ENCODE peak calls at places on chromosome 16, in nine cellular contexts. H, Y, A, Z, S, J, U, N and G are unnamed samples.

GRCh38 chr16:64627781-64628180 is 494.1 kb downstream of the CDH11 start:
- DNase-seq in Z (no peak), A (no peak), H (no peak), N (no peak), Y (no peak), J (no peak), U (no peak), S (no peak), G (no peak)

GRCh38 chr16:17414421-17414820 is 56.3 kb downstream of the XYLT1 start:
- DNase-seq in A (no peak), N (no peak), Y (no peak), J (no peak), S (no peak), Z (peak), H (no peak), U (peak), G (no peak)

GRCh38 chr16:56275801-56276200 is 84.5 kb downstream of the GNAO1 start:
- DNase-seq in J (no peak), U (no peak), Y (no peak), Z (no peak), A (no peak), S (no peak), N (no peak), H (no peak), G (no peak)

GRCh38 chr16:49643429-49644142 is 212.3 kb downstream of the ZNF423 start:
- DNase-seq in Z (no peak), H (no peak), U (no peak), J (no peak), Y (no peak), S (no peak), A (no peak), N (peak), G (no peak)

GRCh38 chr16:85104821-85105391 is 7.4 kb downstream of the CIBAR2 start:
- DNase-seq in J (no peak), N (no peak), S (no peak), A (no peak), U (peak), H (no peak), Z (no peak), Y (no peak), G (no peak)

GRCh38 chr16:87931504-87931903 is 4.8 kb downstream of the CA5A start:
- DNase-seq in Y (peak), S (no peak), Z (peak), A (no peak), N (no peak), U (no peak), J (no peak), H (no peak), G (no peak)

GRCh38 chr16:63938661-63939060 is 1183.2 kb downstream of the CDH11 start:
- DNase-seq in U (no peak), N (peak), A (no peak), S (no peak), H (no peak), Z (no peak), Y (no peak), J (no peak), G (no peak)

GRCh38 chr16:22240023-22240697 is 34.1 kb downstream of the EEF2K start:
- DNase-seq in Y (no peak), U (no peak), Z (no peak), S (no peak), A (no peak), N (peak), J (peak), H (no peak), G (no peak)

GRCh38 chr16:80667258-80667560 is 126.4 kb downstream of the DYNLRB2 start:
- DNase-seq in H (no peak), Y (no peak), U (no peak), N (no peak), S (no peak), A (no peak), J (no peak), Z (no peak), G (no peak)

GRCh38 chr16:57345021-57345420 is 13.6 kb upstream of the CCL22 start:
- DNase-seq in Z (no peak), H (no peak), S (no peak), Y (no peak), J (no peak), N (no peak), U (no peak), A (no peak), G (no peak)

GRCh38 chr16:73048292-73049050 is 543 bp upstream of the ZFHX3 start:
- DNase-seq in J (peak), Y (peak), Z (no peak), S (no peak), N (no peak), A (no peak), U (no peak), H (no peak), G (no peak)

GRCh38 chr16:58500329-58501241 is 642 bp downstream of the NDRG4 start:
- DNase-seq in J (no peak), S (peak), A (no peak), H (no peak), Z (no peak), Y (peak), N (no peak), U (no peak), G (no peak)

GRCh38 chr16:67796099-67796718 is 10.2 kb downstream of the RANBP10 start:
- DNase-seq in N (no peak), U (no peak), H (no peak), Z (no peak), S (no peak), J (no peak), Y (no peak), A (no peak), G (no peak)

GRCh38 chr16:3023669-3024478 is at the start of the genes HCFC1R1 and THOC6:
- DNase-seq in Z (peak), J (peak), Y (peak), H (peak), A (peak), U (peak), S (peak), N (peak), G (peak)

GRCh38 chr16:56281256-56281805 is 90.0 kb downstream of the GNAO1 start:
- DNase-seq in U (no peak), S (no peak), Y (no peak), Z (no peak), H (no peak), J (no peak), A (no peak), N (no peak), G (no peak)

GRCh38 chr16:85347213-85347591 is 234.9 kb upstream of the CIBAR2 start:
- DNase-seq in Z (peak), A (peak), Y (peak), H (no peak), J (peak), N (no peak), S (no peak), U (no peak), G (no peak)

GRCh38 chr16:2149630-2150417 is 1.4 kb downstream of the RAB26 start:
- DNase-seq in H (no peak), S (no peak), Y (no peak), U (peak), Z (no peak), J (no peak), A (no peak), N (no peak), G (no peak)

GRCh38 chr16:81460075-81460474 is 15.5 kb downstream of the CMIP start:
- DNase-seq in N (no peak), J (no peak), Z (no peak), S (no peak), A (no peak), Y (no peak), U (no peak), H (no peak), G (no peak)

GRCh38 chr16:89552329-89552728 is 8.2 kb upstream of the RPL13 start:
- DNase-seq in S (no peak), J (no peak), Z (no peak), H (no peak), N (no peak), U (no peak), Y (no peak), A (no peak), G (no peak)

GRCh38 chr16:9689597-9689996 is 492.6 kb downstream of the GRIN2A start:
- DNase-seq in Z (no peak), Y (no peak), N (no peak), J (no peak), A (no peak), S (no peak), U (no peak), H (no peak), G (no peak)

GRCh38 chr16:10947211-10947787 is 2.9 kb downstream of the CLEC16A start:
- DNase-seq in Y (no peak), Z (no peak), U (no peak), S (no peak), A (no peak), N (no peak), H (no peak), J (no peak), G (no peak)

GRCh38 chr16:7209598-7209997 is 123.0 kb upstream of the RBFOX1 start:
- DNase-seq in Y (no peak), H (no peak), S (no peak), U (no peak), J (no peak), A (no peak), Z (no peak), N (no peak), G (no peak)

GRCh38 chr16:78624349-78624748 is 524.9 kb downstream of the WWOX start:
- DNase-seq in H (no peak), U (no peak), A (no peak), Z (no peak), J (no peak), S (no peak), N (no peak), Y (no peak), G (no peak)

GRCh38 chr16:11354407-11354732 is 9.1 kb downstream of the RMI2 start:
- DNase-seq in S (no peak), H (no peak), Z (no peak), A (no peak), J (no peak), N (no peak), Y (no peak), U (peak), G (no peak)

GRCh38 chr16:20393801-20394637 is 10.5 kb downstream of the PDILT start:
- DNase-seq in J (peak), U (no peak), A (no peak), Y (no peak), Z (no peak), N (no peak), H (no peak), S (no peak), G (no peak)

GRCh38 chr16:70579648-70580630 is 56.3 kb downstream of the SF3B3 start:
- DNase-seq in Y (peak), S (no peak), Z (no peak), A (peak), N (no peak), H (no peak), U (no peak), J (no peak), G (no peak)

GRCh38 chr16:23796941-23797340 is 38.8 kb upstream of the PRKCB start:
- DNase-seq in A (no peak), U (no peak), S (no peak), N (no peak), Z (no peak), J (no peak), H (no peak), Y (no peak), G (no peak)

GRCh38 chr16:17836868-17837602 is 366.3 kb upstream of the XYLT1 start:
- DNase-seq in H (no peak), A (no peak), Z (no peak), U (no peak), J (no peak), N (peak), Y (no peak), S (no peak), G (no peak)

GRCh38 chr16:10981697-10982216 is 37.4 kb downstream of the CLEC16A start:
- DNase-seq in Y (peak), J (no peak), Z (no peak), U (peak), S (no peak), A (peak), H (peak), N (no peak), G (no peak)

GRCh38 chr16:84841787-84842300 is 22.1 kb downstream of the CRISPLD2 start:
- DNase-seq in N (no peak), J (peak), S (no peak), Y (no peak), H (no peak), Z (no peak), A (peak), U (no peak), G (no peak)

GRCh38 chr16:15650698-15651161 is 685 bp downstream of the NDE1 start:
- DNase-seq in N (no peak), A (peak), Z (no peak), U (peak), S (peak), Y (no peak), J (no peak), H (peak), G (peak)

GRCh38 chr16:66581246-66581952 is 2.1 kb downstream of the CMTM2 start:
- DNase-seq in A (no peak), H (no peak), Y (no peak), N (no peak), J (no peak), S (no peak), U (no peak), Z (no peak), G (no peak)

GRCh38 chr16:26645629-26646028 is 421.1 kb upstream of the C16orf82 start:
- DNase-seq in N (no peak), H (peak), U (peak), Y (no peak), Z (no peak), A (no peak), S (no peak), J (no peak), G (no peak)

GRCh38 chr16:3015865-3016521 is 2.0 kb downstream of the CLDN6 start:
- DNase-seq in Z (no peak), Y (no peak), N (no peak), H (no peak), U (no peak), S (no peak), J (no peak), A (no peak), G (no peak)

GRCh38 chr16:78993342-78993741 is 607.2 kb downstream of the MAF start:
- DNase-seq in U (no peak), N (no peak), Z (no peak), J (no peak), Y (no peak), H (no peak), A (no peak), S (no peak), G (no peak)

GRCh38 chr16:15976225-15976812 is 26.9 kb downstream of the ABCC1 start:
- DNase-seq in N (no peak), Y (no peak), J (no peak), A (no peak), U (no peak), Z (no peak), H (no peak), S (no peak), G (no peak)

GRCh38 chr16:54171855-54172537 is 114.6 kb downstream of the IRX3 start:
- DNase-seq in H (no peak), J (no peak), Y (no peak), Z (peak), A (peak), U (no peak), S (no peak), N (peak), G (no peak)

GRCh38 chr16:30446203-30446595 is 525 bp upstream of the SEPHS2 start:
- DNase-seq in A (no peak), U (no peak), Z (no peak), S (no peak), H (no peak), Y (no peak), N (no peak), J (no peak), G (no peak)

GRCh38 chr16:57964157-57964700 is 6.7 kb downstream of the CNGB1 start:
- DNase-seq in Z (no peak), Y (no peak), A (no peak), H (no peak), U (no peak), J (no peak), S (no peak), N (no peak), G (no peak)